ENCODE peak calls at places on chromosomes 13 and 19, in six cellular contexts. A is activated CD4-positive, CD25-positive, alpha-beta regulatory T cell treated with anti-CD3 and anti-CD28 coated beads, Interleukin-2, amount 50 U/mL, for 16 hours; B is mesendoderm; O is NCI-H2029 treated with DMSO at 0.1 percent for 48 hours; I is T-cell; S is neural progenitor cell. D is an unnamed sample.

GRCh38 chr13:33260168-33261098 is 25.1 kb downstream of the STARD13 start:
- DNase-seq in A (no peak), B (no peak), O (no peak), I (no peak), S (no peak), D (no peak)

GRCh38 chr19:29248332-29248844 is 35.4 kb upstream of the UQCRFS1 start:
- DNase-seq in A (no peak), B (no peak), O (no peak), I (no peak), S (no peak), D (no peak)

GRCh38 chr19:2461751-2462634 is 5.2 kb upstream of the LMNB2 start:
- DNase-seq in A (peak; percentile 37), B (peak; percentile 80), O (peak; percentile 10), I (no peak), S (peak; percentile 78), D (no peak)

GRCh38 chr19:39202998-39203355 is 1.1 kb downstream of the SYCN start:
- DNase-seq in A (no peak), B (no peak), O (no peak), I (no peak), S (no peak), D (no peak)

GRCh38 chr19:6271721-6272410 is 7.9 kb downstream of the MLLT1 start:
- DNase-seq in A (no peak), B (peak; percentile 51), O (peak; percentile 58), I (no peak), S (peak; percentile 31), D (no peak)

GRCh38 chr19:57088125-57088524 is 31.7 kb upstream of the USP29 start:
- DNase-seq in A (no peak), B (no peak), O (no peak), I (no peak), S (no peak), D (no peak)

GRCh38 chr13:44575741-44576395 is at the start of gene TSC22D1:
- DNase-seq in A (peak; percentile 26), B (peak; percentile 57), O (no peak), I (peak; percentile 48), S (peak; percentile 66), D (no peak)

GRCh38 chr19:370641-371330 is 26.2 kb upstream of the MIER2 start:
- DNase-seq in A (no peak), B (no peak), O (no peak), I (no peak), S (no peak), D (no peak)

GRCh38 chr13:65959305-65959704 is 1270.8 kb downstream of the PCDH9 start:
- DNase-seq in A (no peak), B (no peak), O (no peak), I (no peak), S (no peak), D (no peak)

GRCh38 chr13:28220166-28220565 is 81.8 kb downstream of the PAN3 start:
- DNase-seq in A (no peak), B (no peak), O (no peak), I (no peak), S (no peak), D (no peak)

GRCh38 chr19:14467816-14468215 is 7.3 kb downstream of the PTGER1 start:
- DNase-seq in A (no peak), B (peak; percentile 66), O (no peak), I (no peak), S (no peak), D (no peak)

GRCh38 chr13:91632071-91632470 is 233.7 kb downstream of the GPC5 start:
- DNase-seq in A (no peak), B (no peak), O (no peak), I (no peak), S (no peak), D (no peak)

GRCh38 chr13:111187879-111188643 is 73.0 kb downstream of the ARHGEF7 start:
- DNase-seq in A (no peak), B (peak; percentile 48), O (no peak), I (no peak), S (no peak), D (no peak)

GRCh38 chr13:51373451-51373850 is 34.0 kb downstream of the SERPINE3 start:
- DNase-seq in A (no peak), B (no peak), O (no peak), I (no peak), S (no peak), D (no peak)

GRCh38 chr13:88436974-88437373 is 765.8 kb downstream of the SLITRK5 start:
- DNase-seq in A (no peak), B (no peak), O (no peak), I (no peak), S (no peak), D (no peak)

GRCh38 chr19:7394728-7395359 is 46.1 kb downstream of the ARHGEF18 start:
- DNase-seq in A (peak; percentile 81), B (peak; percentile 89), O (peak; percentile 39), I (peak; percentile 79), S (peak; percentile 94), D (no peak)

GRCh38 chr19:50449236-50449899 is 16.7 kb downstream of the MYBPC2 start:
- DNase-seq in A (no peak), B (no peak), O (no peak), I (no peak), S (no peak), D (no peak)

GRCh38 chr13:36907801-36908200 is 12.2 kb downstream of the SMAD9 start:
- DNase-seq in A (no peak), B (no peak), O (no peak), I (no peak), S (no peak), D (no peak)

GRCh38 chr13:46211116-46211515 is 612 bp upstream of the LRRC63 start:
- DNase-seq in A (no peak), B (peak; percentile 8), O (no peak), I (peak; percentile 68), S (no peak), D (peak; percentile 13)

GRCh38 chr13:37023871-37024270 is 23.3 kb downstream of the EXOSC8 start:
- DNase-seq in A (no peak), B (no peak), O (no peak), I (no peak), S (no peak), D (no peak)